ENCODE peak calls at places on chromosomes 3 and 15, in seven cellular contexts. One of them, this sample, is unnamed.

GRCh38 chr15:43948691-43949325 is 122.0 kb downstream of the WDR76 start:
- DNase-seq in PC-9: no peak
- DNase-seq in GM23248: no peak
- DNase-seq in PC-3: no peak
- DNase-seq in psoas muscle: no peak
- DNase-seq in cardiac muscle cell: no peak
- DNase-seq in trophoblast cell: no peak
- DNase-seq in this sample: peak; percentile 83

GRCh38 chr3:155363690-155364070 is 70.2 kb upstream of the STRIT1 start:
- DNase-seq in PC-9: no peak
- DNase-seq in GM23248: no peak
- DNase-seq in PC-3: no peak
- DNase-seq in psoas muscle: no peak
- DNase-seq in cardiac muscle cell: no peak
- DNase-seq in trophoblast cell: no peak
- DNase-seq in this sample: no peak

GRCh38 chr15:89486726-89487050 is 9.7 kb downstream of the RHCG start:
- DNase-seq in PC-9: no peak
- DNase-seq in GM23248: peak; percentile 22
- DNase-seq in PC-3: no peak
- DNase-seq in psoas muscle: no peak
- DNase-seq in cardiac muscle cell: peak; percentile 15
- DNase-seq in trophoblast cell: peak; percentile 15
- DNase-seq in this sample: peak; percentile 18

GRCh38 chr3:175149675-175150074 is 290.5 kb downstream of the NAALADL2 start:
- DNase-seq in PC-9: no peak
- DNase-seq in GM23248: no peak
- DNase-seq in PC-3: peak; percentile 76
- DNase-seq in psoas muscle: no peak
- DNase-seq in cardiac muscle cell: no peak
- DNase-seq in trophoblast cell: peak; percentile 94
- DNase-seq in this sample: peak; percentile 100

GRCh38 chr3:30035935-30036567 is 570.4 kb upstream of the TGFBR2 start:
- DNase-seq in PC-9: no peak
- DNase-seq in GM23248: peak; percentile 44
- DNase-seq in PC-3: no peak
- DNase-seq in psoas muscle: no peak
- DNase-seq in cardiac muscle cell: no peak
- DNase-seq in trophoblast cell: no peak
- DNase-seq in this sample: no peak

GRCh38 chr15:99708563-99708962 is 24.7 kb downstream of the LYSMD4 start:
- DNase-seq in PC-9: no peak
- DNase-seq in GM23248: peak; percentile 96
- DNase-seq in PC-3: peak; percentile 94
- DNase-seq in psoas muscle: peak; percentile 89
- DNase-seq in cardiac muscle cell: peak; percentile 92
- DNase-seq in trophoblast cell: no peak
- DNase-seq in this sample: no peak

GRCh38 chr3:53996153-53996861 is 104.6 kb upstream of the SELENOK start:
- DNase-seq in PC-9: no peak
- DNase-seq in GM23248: peak; percentile 5
- DNase-seq in PC-3: peak; percentile 27
- DNase-seq in psoas muscle: no peak
- DNase-seq in cardiac muscle cell: no peak
- DNase-seq in trophoblast cell: peak; percentile 87
- DNase-seq in this sample: no peak

GRCh38 chr3:81958967-81959625 is 197.7 kb upstream of the GBE1 start:
- DNase-seq in PC-9: no peak
- DNase-seq in GM23248: peak; percentile 84
- DNase-seq in PC-3: no peak
- DNase-seq in psoas muscle: no peak
- DNase-seq in cardiac muscle cell: peak; percentile 11
- DNase-seq in trophoblast cell: no peak
- DNase-seq in this sample: no peak

GRCh38 chr3:34260266-34260990 is 462.0 kb downstream of the PDCD6IP start:
- DNase-seq in PC-9: no peak
- DNase-seq in GM23248: peak; percentile 61
- DNase-seq in PC-3: peak; percentile 62
- DNase-seq in psoas muscle: no peak
- DNase-seq in cardiac muscle cell: peak; percentile 55
- DNase-seq in trophoblast cell: peak; percentile 35
- DNase-seq in this sample: peak; percentile 58

GRCh38 chr3:119427669-119428068 is 35.7 kb downstream of the TMEM39A start:
- DNase-seq in PC-9: no peak
- DNase-seq in GM23248: no peak
- DNase-seq in PC-3: no peak
- DNase-seq in psoas muscle: no peak
- DNase-seq in cardiac muscle cell: peak; percentile 7
- DNase-seq in trophoblast cell: no peak
- DNase-seq in this sample: no peak

GRCh38 chr3:150292891-150293290 is 115.2 kb upstream of the TSC22D2 start:
- DNase-seq in PC-9: no peak
- DNase-seq in GM23248: peak; percentile 80
- DNase-seq in PC-3: no peak
- DNase-seq in psoas muscle: no peak
- DNase-seq in cardiac muscle cell: peak; percentile 65
- DNase-seq in trophoblast cell: peak; percentile 71
- DNase-seq in this sample: no peak

GRCh38 chr3:59609967-59610366 is 560.1 kb upstream of the CFAP20DC start:
- DNase-seq in PC-9: no peak
- DNase-seq in GM23248: peak; percentile 59
- DNase-seq in PC-3: no peak
- DNase-seq in psoas muscle: peak; percentile 71
- DNase-seq in cardiac muscle cell: peak; percentile 11
- DNase-seq in trophoblast cell: no peak
- DNase-seq in this sample: no peak

GRCh38 chr15:58222698-58223097 is 84.5 kb downstream of the AQP9 start:
- DNase-seq in PC-9: no peak
- DNase-seq in GM23248: peak; percentile 63
- DNase-seq in PC-3: no peak
- DNase-seq in psoas muscle: no peak
- DNase-seq in cardiac muscle cell: no peak
- DNase-seq in trophoblast cell: no peak
- DNase-seq in this sample: no peak

GRCh38 chr15:83248944-83249343 is 35.5 kb downstream of the BNC1 start:
- DNase-seq in PC-9: no peak
- DNase-seq in GM23248: no peak
- DNase-seq in PC-3: no peak
- DNase-seq in psoas muscle: no peak
- DNase-seq in cardiac muscle cell: no peak
- DNase-seq in trophoblast cell: no peak
- DNase-seq in this sample: no peak

GRCh38 chr3:190809351-190809750 is 53.1 kb downstream of the GMNC start:
- DNase-seq in PC-9: no peak
- DNase-seq in GM23248: no peak
- DNase-seq in PC-3: no peak
- DNase-seq in psoas muscle: no peak
- DNase-seq in cardiac muscle cell: no peak
- DNase-seq in trophoblast cell: no peak
- DNase-seq in this sample: no peak

GRCh38 chr15:78242128-78242527 is 7.8 kb upstream of the ACSBG1 start:
- DNase-seq in PC-9: no peak
- DNase-seq in GM23248: peak; percentile 35
- DNase-seq in PC-3: peak; percentile 20
- DNase-seq in psoas muscle: no peak
- DNase-seq in cardiac muscle cell: peak; percentile 26
- DNase-seq in trophoblast cell: no peak
- DNase-seq in this sample: no peak

GRCh38 chr3:155080692-155081091 is 573 bp downstream of the MME start:
- DNase-seq in PC-9: no peak
- DNase-seq in GM23248: peak; percentile 56
- DNase-seq in PC-3: no peak
- DNase-seq in psoas muscle: no peak
- DNase-seq in cardiac muscle cell: no peak
- DNase-seq in trophoblast cell: no peak
- DNase-seq in this sample: peak; percentile 26

GRCh38 chr15:51861557-51862350 is 32.3 kb downstream of the TMOD3 start:
- DNase-seq in PC-9: no peak
- DNase-seq in GM23248: no peak
- DNase-seq in PC-3: peak; percentile 20
- DNase-seq in psoas muscle: no peak
- DNase-seq in cardiac muscle cell: no peak
- DNase-seq in trophoblast cell: no peak
- DNase-seq in this sample: no peak

GRCh38 chr15:88878720-88879184 is 16.6 kb downstream of the HAPLN3 start:
- DNase-seq in PC-9: no peak
- DNase-seq in GM23248: peak; percentile 70
- DNase-seq in PC-3: peak; percentile 60
- DNase-seq in psoas muscle: peak; percentile 71
- DNase-seq in cardiac muscle cell: peak; percentile 60
- DNase-seq in trophoblast cell: peak; percentile 53
- DNase-seq in this sample: peak; percentile 67

GRCh38 chr3:32405711-32406323 is 14.2 kb downstream of the CMTM7 start:
- DNase-seq in PC-9: no peak
- DNase-seq in GM23248: no peak
- DNase-seq in PC-3: no peak
- DNase-seq in psoas muscle: no peak
- DNase-seq in cardiac muscle cell: peak; percentile 67
- DNase-seq in trophoblast cell: peak; percentile 23
- DNase-seq in this sample: no peak

GRCh38 chr3:195182470-195182795 is 88.5 kb downstream of the XXYLT1 start:
- DNase-seq in PC-9: no peak
- DNase-seq in GM23248: peak; percentile 83
- DNase-seq in PC-3: peak; percentile 62
- DNase-seq in psoas muscle: no peak
- DNase-seq in cardiac muscle cell: peak; percentile 80
- DNase-seq in trophoblast cell: no peak
- DNase-seq in this sample: no peak

GRCh38 chr3:45665101-45665572 is 24.1 kb upstream of the SACM1L start:
- DNase-seq in PC-9: peak; percentile 46
- DNase-seq in GM23248: peak; percentile 61
- DNase-seq in PC-3: peak; percentile 74
- DNase-seq in psoas muscle: no peak
- DNase-seq in cardiac muscle cell: peak; percentile 38
- DNase-seq in trophoblast cell: peak; percentile 27
- DNase-seq in this sample: peak; percentile 39

GRCh38 chr3:151016421-151016820 is 43.9 kb upstream of the CLRN1 start:
- DNase-seq in PC-9: no peak
- DNase-seq in GM23248: peak; percentile 86
- DNase-seq in PC-3: no peak
- DNase-seq in psoas muscle: no peak
- DNase-seq in cardiac muscle cell: peak; percentile 44
- DNase-seq in trophoblast cell: no peak
- DNase-seq in this sample: no peak

GRCh38 chr15:90340345-90340744 is 11.7 kb upstream of the ZNF774 start:
- DNase-seq in PC-9: no peak
- DNase-seq in GM23248: no peak
- DNase-seq in PC-3: peak; percentile 28
- DNase-seq in psoas muscle: no peak
- DNase-seq in cardiac muscle cell: no peak
- DNase-seq in trophoblast cell: peak; percentile 57
- DNase-seq in this sample: peak; percentile 65

GRCh38 chr15:66733976-66734375 is 31.9 kb downstream of the SMAD6 start:
- DNase-seq in PC-9: no peak
- DNase-seq in GM23248: peak; percentile 42
- DNase-seq in PC-3: no peak
- DNase-seq in psoas muscle: no peak
- DNase-seq in cardiac muscle cell: no peak
- DNase-seq in trophoblast cell: no peak
- DNase-seq in this sample: no peak
- H3K4me1 ChIP-seq in PC-9: peaks cover 7% of the 10 kb centered on the region
- H3K4me1 ChIP-seq in GM23248: peaks cover 53% of the 10 kb centered on the region
- H3K4me1 ChIP-seq in PC-3: peaks cover 17% of the 10 kb centered on the region
- H3K4me1 ChIP-seq in psoas muscle: peaks cover 8% of the 10 kb centered on the region
- H3K4me1 ChIP-seq in cardiac muscle cell: peaks cover 37% of the 10 kb centered on the region
- H3K4me1 ChIP-seq in trophoblast cell: peaks cover 5% of the 10 kb centered on the region
- H3K4me1 ChIP-seq in this sample: no peaks in the 10 kb centered on the region

GRCh38 chr3:196843435-196844110 is 24.1 kb upstream of the SENP5 start:
- DNase-seq in PC-9: peak; percentile 79
- DNase-seq in GM23248: no peak
- DNase-seq in PC-3: no peak
- DNase-seq in psoas muscle: no peak
- DNase-seq in cardiac muscle cell: no peak
- DNase-seq in trophoblast cell: peak; percentile 70
- DNase-seq in this sample: no peak
- H3K4me1 ChIP-seq in PC-9: peaks cover 10% of the 10 kb centered on the region
- H3K4me1 ChIP-seq in GM23248: no peaks in the 10 kb centered on the region
- H3K4me1 ChIP-seq in PC-3: no peaks in the 10 kb centered on the region
- H3K4me1 ChIP-seq in psoas muscle: peaks cover 8% of the 10 kb centered on the region
- H3K4me1 ChIP-seq in cardiac muscle cell: no peaks in the 10 kb centered on the region
- H3K4me1 ChIP-seq in trophoblast cell: peaks cover 5% of the 10 kb centered on the region
- H3K4me1 ChIP-seq in this sample: no peaks in the 10 kb centered on the region

GRCh38 chr15:85748729-85749128 is 46.0 kb downstream of the KLHL25 start:
- DNase-seq in PC-9: no peak
- DNase-seq in GM23248: no peak
- DNase-seq in PC-3: no peak
- DNase-seq in psoas muscle: no peak
- DNase-seq in cardiac muscle cell: no peak
- DNase-seq in trophoblast cell: peak; percentile 57
- DNase-seq in this sample: no peak
- H3K4me1 ChIP-seq in PC-9: no peaks in the 10 kb centered on the region
- H3K4me1 ChIP-seq in GM23248: peaks cover 22% of the 10 kb centered on the region
- H3K4me1 ChIP-seq in PC-3: no peaks in the 10 kb centered on the region
- H3K4me1 ChIP-seq in psoas muscle: peaks cover 33% of the 10 kb centered on the region
- H3K4me1 ChIP-seq in cardiac muscle cell: peaks cover 5% of the 10 kb centered on the region
- H3K4me1 ChIP-seq in trophoblast cell: peaks cover 2% of the 10 kb centered on the region
- H3K4me1 ChIP-seq in this sample: no peaks in the 10 kb centered on the region

GRCh38 chr3:114436182-114436581 is 142.4 kb downstream of the TIGIT start:
- DNase-seq in PC-9: no peak
- DNase-seq in GM23248: no peak
- DNase-seq in PC-3: no peak
- DNase-seq in psoas muscle: no peak
- DNase-seq in cardiac muscle cell: no peak
- DNase-seq in trophoblast cell: no peak
- DNase-seq in this sample: no peak

GRCh38 chr3:114437897-114438296 is 144.1 kb downstream of the TIGIT start:
- DNase-seq in PC-9: no peak
- DNase-seq in GM23248: no peak
- DNase-seq in PC-3: no peak
- DNase-seq in psoas muscle: no peak
- DNase-seq in cardiac muscle cell: no peak
- DNase-seq in trophoblast cell: no peak
- DNase-seq in this sample: no peak

GRCh38 chr3:114432356-114432755 is 138.5 kb downstream of the TIGIT start:
- DNase-seq in PC-9: no peak
- DNase-seq in GM23248: no peak
- DNase-seq in PC-3: no peak
- DNase-seq in psoas muscle: no peak
- DNase-seq in cardiac muscle cell: no peak
- DNase-seq in trophoblast cell: no peak
- DNase-seq in this sample: no peak

GRCh38 chr3:114439279-114439678 is 145.5 kb downstream of the TIGIT start:
- DNase-seq in PC-9: no peak
- DNase-seq in GM23248: no peak
- DNase-seq in PC-3: no peak
- DNase-seq in psoas muscle: no peak
- DNase-seq in cardiac muscle cell: no peak
- DNase-seq in trophoblast cell: no peak
- DNase-seq in this sample: no peak

GRCh38 chr3:114435733-114436132 is 141.9 kb downstream of the TIGIT start:
- DNase-seq in PC-9: no peak
- DNase-seq in GM23248: peak; percentile 42
- DNase-seq in PC-3: no peak
- DNase-seq in psoas muscle: no peak
- DNase-seq in cardiac muscle cell: no peak
- DNase-seq in trophoblast cell: no peak
- DNase-seq in this sample: no peak
- H3K4me1 ChIP-seq in PC-9: no peaks in the 10 kb centered on the region
- H3K4me1 ChIP-seq in GM23248: peaks cover 9% of the 10 kb centered on the region
- H3K4me1 ChIP-seq in PC-3: no peaks in the 10 kb centered on the region
- H3K4me1 ChIP-seq in psoas muscle: peaks cover 55% of the 10 kb centered on the region
- H3K4me1 ChIP-seq in cardiac muscle cell: peaks cover 8% of the 10 kb centered on the region
- H3K4me1 ChIP-seq in trophoblast cell: no peaks in the 10 kb centered on the region
- H3K4me1 ChIP-seq in this sample: no peaks in the 10 kb centered on the region